ENCODE peak calls at places on chromosomes 4 and X, in four cellular contexts. A is H9, J is type B pancreatic cell, Z is AG20443. R is an unnamed sample.

GRCh38 chr4:10746371-10747143 is 62.0 kb upstream of the CLNK start:
- DNase-seq in A (no peak), J (no peak), Z (no peak), R (no peak)

GRCh38 chr4:26857278-26858034 is 3.2 kb upstream of the STIM2 start:
- DNase-seq in A (peak), J (peak), Z (peak), R (peak)

GRCh38 chrX:20463296-20464075 is 196.8 kb upstream of the RPS6KA3 start:
- DNase-seq in A (no peak), J (no peak), Z (no peak), R (no peak)

GRCh38 chr4:56861365-56861764 is 39.9 kb upstream of the SPINK2 start:
- DNase-seq in A (peak), J (no peak), Z (no peak), R (peak)

GRCh38 chr4:54645830-54646229 is 11.9 kb upstream of the KIT start:
- DNase-seq in A (no peak), J (no peak), Z (no peak), R (no peak)

GRCh38 chr4:76640252-76640925 is 205.4 kb downstream of the SHROOM3 start:
- DNase-seq in A (peak), J (no peak), Z (no peak), R (peak)

GRCh38 chr4:45100936-45101818 is 374.8 kb upstream of the GNPDA2 start:
- DNase-seq in A (no peak), J (no peak), Z (no peak), R (no peak)

GRCh38 chr4:77913353-77913752 is 50.7 kb downstream of the MRPL1 start:
- DNase-seq in A (no peak), J (no peak), Z (no peak), R (no peak)